ENCODE peak calls at places on chromosome 13, in five cellular contexts. U, A, Y, V and T are unnamed samples.

GRCh38 chr13:26257049-26257448 is 3.1 kb downstream of the CDK8 start:
- DNase-seq in U (no peak), A (no peak), Y (no peak), V (no peak), T (no peak)

GRCh38 chr13:32752997-32753606 is 166.8 kb downstream of the PDS5B start:
- DNase-seq in U (no peak), A (no peak), Y (no peak), V (no peak), T (no peak)

GRCh38 chr13:55160911-55161310 is 1979.8 kb upstream of the PRR20A start:
- DNase-seq in U (no peak), A (no peak), Y (no peak), V (no peak), T (no peak)

GRCh38 chr13:76725211-76725610 is 161.0 kb downstream of the KCTD12 start:
- DNase-seq in U (no peak), A (no peak), Y (no peak), V (no peak), T (no peak)

GRCh38 chr13:72728290-72728605 is 525 bp downstream of the BORA start:
- DNase-seq in U (no peak), A (no peak), Y (no peak), V (peak), T (no peak)

GRCh38 chr13:23751195-23751594 is 138.0 kb downstream of the MIPEP start:
- DNase-seq in U (no peak), A (no peak), Y (peak), V (no peak), T (peak)

GRCh38 chr13:44759723-44760360 is 183.7 kb upstream of the TSC22D1 start:
- DNase-seq in U (no peak), A (no peak), Y (no peak), V (no peak), T (peak)

GRCh38 chr13:46553521-46553885 is 533 bp downstream of the LRCH1 start:
- DNase-seq in U (no peak), A (peak), Y (no peak), V (no peak), T (no peak)

GRCh38 chr13:51806571-51806970 is 2.6 kb upstream of the DHRS12 start:
- DNase-seq in U (no peak), A (no peak), Y (no peak), V (peak), T (no peak)

GRCh38 chr13:95492044-95492801 is 60.3 kb upstream of the CLDN10 start:
- DNase-seq in U (no peak), A (peak), Y (no peak), V (no peak), T (no peak)

DNA sequence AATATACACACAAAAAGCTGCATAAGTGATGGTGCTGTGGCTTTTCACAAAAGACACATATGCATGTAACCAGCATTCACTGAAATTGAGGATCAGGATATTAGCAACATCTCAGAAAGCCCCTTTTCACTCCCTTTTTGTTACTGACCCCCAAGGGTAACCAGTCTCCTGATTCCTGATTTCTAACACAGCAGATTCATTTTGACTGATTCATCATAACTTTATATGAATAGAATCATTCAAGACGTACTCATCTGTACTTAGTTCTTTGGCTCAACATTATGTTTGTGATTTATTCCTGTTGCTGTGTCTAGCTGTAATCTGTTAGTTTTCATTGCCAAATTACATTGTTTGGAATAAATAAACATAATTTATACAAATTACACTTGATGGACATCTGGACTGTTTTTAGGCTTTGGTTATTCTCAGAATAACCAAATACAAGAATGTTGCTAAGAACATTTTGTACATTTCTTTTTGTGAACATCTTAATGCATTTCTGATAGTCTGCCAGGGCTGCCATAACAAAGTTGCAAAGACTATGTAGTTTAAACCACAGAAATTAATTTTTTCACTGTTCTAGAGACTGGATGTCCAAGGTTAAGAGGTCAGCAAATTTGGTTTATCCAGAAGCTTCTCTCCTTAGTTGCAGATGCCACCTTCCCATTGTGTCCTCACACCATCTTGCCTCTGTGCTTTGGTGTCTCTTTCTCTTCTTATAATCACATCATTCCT is 62.7 kb upstream of the EDNRB start:
- DNase-seq in U (no peak), A (no peak), Y (no peak), V (no peak), T (no peak)
- TF ChIP-seq ESRRA in U (no peak), A (no peak), Y (no peak), V (no peak), T (no peak)

GRCh38 chr13:73984201-73984600 is 150.0 kb downstream of the KLF12 start:
- DNase-seq in U (no peak), A (no peak), Y (no peak), V (no peak), T (no peak)
- TF ChIP-seq ESRRA in U (no peak), A (no peak), Y (no peak), V (no peak), T (no peak)

GRCh38 chr13:109402976-109403375 is 383.4 kb downstream of the IRS2 start:
- DNase-seq in U (no peak), A (no peak), Y (no peak), V (no peak), T (no peak)
- TF ChIP-seq ESRRA in U (no peak), A (no peak), Y (no peak), V (no peak), T (no peak)

GRCh38 chr13:37326319-37326718 is 220.9 kb upstream of the CSNK1A1L start:
- DNase-seq in U (no peak), A (no peak), Y (no peak), V (no peak), T (no peak)
- TF ChIP-seq ESRRA in U (no peak), A (no peak), Y (no peak), V (no peak), T (no peak)

DNA sequence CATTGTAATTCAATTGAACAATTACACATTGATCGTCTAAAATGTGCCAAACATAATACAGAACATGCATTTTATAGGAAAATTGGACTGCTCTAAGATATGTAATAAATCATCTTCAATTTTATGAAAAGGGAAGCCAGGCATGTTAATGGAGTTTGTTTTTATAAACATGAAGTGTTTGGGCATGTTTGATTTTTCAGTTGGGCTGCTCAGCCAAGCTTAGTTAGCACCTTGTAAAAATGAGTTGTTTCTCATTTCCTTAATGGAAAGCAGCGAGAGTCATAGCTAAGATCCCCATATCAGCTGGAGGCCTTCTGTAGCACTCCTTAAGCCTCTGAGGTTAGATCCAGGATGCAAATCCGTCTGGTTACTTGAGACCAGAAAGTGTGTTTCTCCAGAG is 422.3 kb downstream of the SPRY2 start:
- DNase-seq in U (no peak), A (no peak), Y (no peak), V (no peak), T (no peak)
- TF ChIP-seq ESRRA in U (no peak), A (no peak), Y (no peak), V (no peak), T (no peak)

DNA sequence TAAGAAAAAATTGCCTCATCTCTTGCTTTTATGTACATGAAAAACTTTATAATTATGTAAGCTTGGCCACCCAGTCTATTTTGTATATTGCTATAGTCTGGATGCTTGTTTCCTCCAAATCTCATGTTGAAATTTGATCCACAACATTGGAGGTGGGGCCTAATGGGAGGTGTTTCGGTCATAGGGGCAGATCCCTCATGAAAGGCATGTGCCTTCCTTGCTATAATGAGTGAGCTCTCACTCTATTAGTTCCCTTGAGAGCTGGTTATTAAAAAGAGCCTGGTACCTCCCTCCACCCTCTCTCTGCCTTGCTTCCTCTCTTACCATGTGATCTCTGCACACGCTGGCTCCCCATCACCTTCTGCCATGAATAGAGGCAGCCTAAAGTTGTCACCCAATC is 1005.1 kb downstream of the PCDH9 start:
- DNase-seq in U (no peak), A (peak), Y (no peak), V (no peak), T (no peak)
- TF ChIP-seq ESRRA in U (no peak), A (no peak), Y (no peak), V (no peak), T (no peak)

DNA sequence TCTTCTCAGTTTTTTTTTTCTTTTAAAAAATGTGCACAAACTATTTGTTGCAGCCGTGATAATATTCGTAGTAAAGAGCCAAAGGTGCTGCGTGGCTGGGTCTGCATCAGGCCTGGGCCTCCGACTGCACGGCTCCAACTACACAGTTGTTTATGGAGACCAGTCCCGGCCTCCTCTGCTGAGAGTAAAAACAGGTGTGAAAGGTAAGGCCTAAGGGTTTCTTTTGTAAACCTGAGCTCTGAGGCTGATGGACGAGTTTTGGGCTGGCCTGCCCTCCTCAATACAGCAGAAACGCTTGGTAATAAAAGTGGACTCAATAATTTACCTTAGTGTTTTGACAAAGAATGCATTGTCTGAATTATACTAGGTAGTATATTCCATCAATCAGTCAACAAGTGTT is 3.9 kb downstream of the MBNL2 start:
- DNase-seq in U (no peak), A (no peak), Y (no peak), V (peak), T (no peak)
- TF ChIP-seq ESRRA in U (no peak), A (no peak), Y (no peak), V (no peak), T (no peak)